ENCODE peak calls at places on chromosomes 2 and 18, in ten cellular contexts. U is NCI-H2029, W is non-pigmented ciliary epithelial cell, S is choroid plexus epithelial cell, A is A172, K is T-helper 17 cell, E is right cardiac atrium, X is nephron progenitor cell, L is AG20443, R is Caki2. T is an unnamed sample.

GRCh38 chr2:69689969-69690368 is 46.4 kb upstream of the AAK1 start:
- DNase-seq in U (no peak), W (no peak), S (no peak), A (no peak), K (no peak), E (no peak), X (no peak), L (no peak), R (no peak), T (no peak)

GRCh38 chr2:14516844-14517243 is 115.7 kb upstream of the LRATD1 start:
- DNase-seq in U (no peak), W (peak; percentile 94), S (peak; percentile 76), A (peak; percentile 82), K (no peak), E (no peak), X (no peak), L (peak; percentile 58), R (no peak), T (no peak)

GRCh38 chr2:146415291-146415690 is 1429.5 kb upstream of the ACVR2A start:
- DNase-seq in U (no peak), W (no peak), S (no peak), A (no peak), K (no peak), E (no peak), X (no peak), L (no peak), R (no peak), T (peak; percentile 58)

GRCh38 chr18:55275042-55275897 is 312.7 kb downstream of the TCF4 start:
- DNase-seq in U (no peak), W (peak; percentile 46), S (peak; percentile 66), A (peak; percentile 80), K (no peak), E (peak; percentile 42), X (no peak), L (peak; percentile 84), R (peak; percentile 26), T (no peak)

GRCh38 chr2:196459539-196459938 is 180.0 kb upstream of the CCDC150 start:
- DNase-seq in U (no peak), W (peak; percentile 51), S (peak; percentile 91), A (peak; percentile 86), K (no peak), E (no peak), X (no peak), L (peak; percentile 18), R (peak; percentile 16), T (no peak)

GRCh38 chr2:9108210-9108967 is 98.2 kb upstream of the ASAP2 start:
- DNase-seq in U (peak; percentile 27), W (no peak), S (no peak), A (no peak), K (no peak), E (no peak), X (no peak), L (no peak), R (no peak), T (peak; percentile 69)

GRCh38 chr2:11598228-11598731 is 64.4 kb downstream of the GREB1 start:
- DNase-seq in U (peak; percentile 61), W (no peak), S (no peak), A (no peak), K (no peak), E (no peak), X (no peak), L (no peak), R (no peak), T (no peak)

GRCh38 chr18:57864615-57865121 is 61.6 kb upstream of the ATP8B1 start:
- DNase-seq in U (no peak), W (no peak), S (no peak), A (no peak), K (no peak), E (no peak), X (no peak), L (no peak), R (no peak), T (no peak)

GRCh38 chr2:156057647-156058046 is 274.9 kb downstream of the NR4A2 start:
- DNase-seq in U (no peak), W (no peak), S (no peak), A (no peak), K (no peak), E (no peak), X (no peak), L (no peak), R (no peak), T (no peak)

GRCh38 chr2:222752731-222753130 is 81.3 kb downstream of the MOGAT1 start:
- DNase-seq in U (no peak), W (no peak), S (peak; percentile 14), A (no peak), K (no peak), E (no peak), X (no peak), L (no peak), R (no peak), T (no peak)

GRCh38 chr18:65544701-65545100 is 206.1 kb upstream of the CDH7 start:
- DNase-seq in U (no peak), W (no peak), S (no peak), A (no peak), K (no peak), E (no peak), X (no peak), L (no peak), R (no peak), T (no peak)

GRCh38 chr2:193502363-193503035 is 1307.8 kb upstream of the TMEFF2 start:
- DNase-seq in U (peak; percentile 96), W (no peak), S (no peak), A (no peak), K (no peak), E (peak; percentile 28), X (peak; percentile 64), L (no peak), R (no peak), T (no peak)

T was measured in DMS153.